ENCODE peak calls at places on chromosomes 1 and 21, in five cellular contexts. K, Q, C, F and J are unnamed samples.

GRCh38 chr1:119081267-119081666 is 59.2 kb downstream of the WARS2 start:
- DNase-seq in Q (no peak), F (no peak), C (peak), K (no peak), J (no peak)

GRCh38 chr1:74703386-74704182 is 29.3 kb downstream of the CRYZ start:
- DNase-seq in Q (no peak), K (no peak), F (no peak), C (no peak), J (no peak)

GRCh38 chr21:33451634-33452071 is 28.1 kb downstream of the TMEM50B start:
- DNase-seq in Q (no peak), F (peak), C (peak), K (no peak), J (no peak)

GRCh38 chr1:37673920-37674319 is 18.4 kb upstream of the CDCA8 start:
- DNase-seq in K (no peak), C (no peak), F (no peak), Q (no peak), J (no peak)

GRCh38 chr1:11728126-11728806 is 7.7 kb upstream of the AGTRAP start:
- DNase-seq in F (no peak), K (no peak), C (peak), Q (no peak), J (no peak)

GRCh38 chr1:179082308-179083030 is 599 bp downstream of the TOR3A start:
- DNase-seq in C (peak), Q (peak), K (no peak), F (peak), J (no peak)

GRCh38 chr1:102853701-102854187 is 254.6 kb downstream of the COL11A1 start:
- DNase-seq in F (no peak), K (no peak), Q (no peak), C (no peak), J (no peak)

GRCh38 chr1:25991937-25992688 is 5.8 kb downstream of the PAFAH2 start:
- DNase-seq in C (peak), Q (no peak), F (no peak), K (no peak), J (no peak)

GRCh38 chr1:225713281-225713680 is 60.4 kb upstream of the ENAH start:
- DNase-seq in C (no peak), F (no peak), K (no peak), Q (no peak), J (no peak)

GRCh38 chr1:22329171-22329540 is 122.5 kb upstream of the ZBTB40 start:
- DNase-seq in K (no peak), C (no peak), F (no peak), Q (peak), J (no peak)

GRCh38 chr1:89930579-89930978 is 64.3 kb upstream of the ZNF326 start:
- DNase-seq in C (no peak), Q (no peak), K (no peak), F (no peak), J (no peak)

GRCh38 chr1:229031491-229032341 is 239.2 kb upstream of the RAB4A start:
- DNase-seq in Q (no peak), C (no peak), F (no peak), K (peak), J (no peak)

GRCh38 chr1:53896673-53897229 is 2.8 kb downstream of the DIO1 start:
- DNase-seq in K (peak), F (no peak), Q (no peak), C (peak), J (no peak)